ENCODE peak calls at places on chromosome 1, in six cellular contexts. E is anterior cingulate cortex; X is stimulated activated CD8-positive, alpha-beta memory T cell treated with anti-CD3 and anti-CD28 coated beads, Interleukin-2, amount 100 ng/mL, for 48 hours; Q is MM.1S; I is SK-N-MC; J is heart left ventricle. N is an unnamed sample.

GRCh38 chr1:5399771-5400170 is 592.5 kb downstream of the NPHP4 start:
- DNase-seq in E (no peak), X (no peak), Q (no peak), I (no peak), J (no peak), N (no peak)

GRCh38 chr1:38772953-38773352 is 86.6 kb downstream of the RRAGC start:
- DNase-seq in E (no peak), X (no peak), Q (no peak), I (no peak), J (no peak), N (no peak)

GRCh38 chr1:220696863-220697231 is 6.7 kb downstream of the C1orf115 start:
- DNase-seq in E (peak; percentile 30), X (no peak), Q (no peak), I (no peak), J (no peak), N (no peak)

GRCh38 chr1:26336477-26337205 is 17.3 kb downstream of the CRYBG2 start:
- DNase-seq in E (no peak), X (peak; percentile 76), Q (peak; percentile 92), I (no peak), J (peak; percentile 64), N (peak; percentile 93)

GRCh38 chr1:72412286-72412685 is 129.9 kb upstream of the NEGR1 start:
- DNase-seq in E (no peak), X (no peak), Q (no peak), I (no peak), J (no peak), N (no peak)

GRCh38 chr1:194341587-194341986 is 1155.2 kb upstream of the B3GALT2 start:
- DNase-seq in E (no peak), X (no peak), Q (no peak), I (no peak), J (no peak), N (no peak)

GRCh38 chr1:235708390-235708962 is 58.9 kb upstream of the GNG4 start:
- DNase-seq in E (no peak), X (no peak), Q (no peak), I (no peak), J (no peak), N (no peak)

GRCh38 chr1:109828756-109829505 is 65.2 kb upstream of the EPS8L3 start:
- DNase-seq in E (no peak), X (no peak), Q (no peak), I (no peak), J (no peak), N (no peak)

GRCh38 chr1:17982197-17982596 is 125.4 kb upstream of the IGSF21 start:
- DNase-seq in E (no peak), X (no peak), Q (no peak), I (no peak), J (no peak), N (no peak)

GRCh38 chr1:232422901-232423300 is 207.0 kb downstream of the SIPA1L2 start:
- DNase-seq in E (no peak), X (no peak), Q (no peak), I (no peak), J (no peak), N (no peak)

GRCh38 chr1:31857863-31858262 is 42.0 kb upstream of the SPOCD1 start:
- DNase-seq in E (no peak), X (no peak), Q (no peak), I (no peak), J (no peak), N (no peak)

GRCh38 chr1:174408142-174408541 is 39.6 kb upstream of the GPR52 start:
- DNase-seq in E (no peak), X (no peak), Q (no peak), I (no peak), J (no peak), N (no peak)

GRCh38 chr1:163709636-163710035 is 387.9 kb downstream of the NUF2 start:
- DNase-seq in E (no peak), X (no peak), Q (no peak), I (no peak), J (no peak), N (no peak)

GRCh38 chr1:64896546-64896945 is 69.8 kb downstream of the JAK1 start:
- DNase-seq in E (no peak), X (no peak), Q (no peak), I (no peak), J (no peak), N (no peak)

GRCh38 chr1:227330279-227330678 is 12.0 kb upstream of the CDC42BPA start:
- DNase-seq in E (no peak), X (no peak), Q (no peak), I (no peak), J (no peak), N (no peak)